ENCODE peak calls at places on chromosomes 11 and 22, in seven cellular contexts. Q is GM23248, U is PC-3, K is hepatocyte, R is GM23338, X is HCT116, V is MM.1S. P is an unnamed sample. For H3K9me2, the result is how much of the 10 kb centered on the place peaks cover.

GRCh38 chr22:49323751-49324415 is 503.8 kb downstream of the BRD1 start:
- DNase-seq in Q (no peak), U (no peak), K (no peak), R (no peak), X (no peak), V (no peak), P (no peak)

GRCh38 chr22:50313600-50313999 is 6.2 kb upstream of the PLXNB2 start:
- DNase-seq in Q (no peak), U (no peak), K (peak), R (no peak), X (no peak), V (no peak), P (peak)

GRCh38 chr11:41437006-41437405 is 22.4 kb downstream of the LRRC4C start:
- DNase-seq in Q (no peak), U (no peak), K (no peak), R (no peak), X (no peak), V (no peak), P (no peak)

GRCh38 chr22:27668828-27669797 is 132.4 kb downstream of the MN1 start:
- DNase-seq in Q (peak), U (peak), K (peak), R (peak), X (peak), V (no peak), P (no peak)

GRCh38 chr11:8403310-8403709 is 139.6 kb upstream of the LMO1 start:
- DNase-seq in Q (peak), U (peak), K (peak), R (no peak), X (no peak), V (no peak), P (no peak)

GRCh38 chr11:130531061-130531460 is 82.6 kb downstream of the ADAMTS15 start:
- DNase-seq in Q (no peak), U (no peak), K (no peak), R (no peak), X (no peak), V (no peak), P (no peak)

GRCh38 chr22:43811777-43812148 is 342 bp downstream of the EFCAB6 start:
- DNase-seq in Q (peak), U (peak), K (peak), R (peak), X (no peak), V (peak), P (no peak)

GRCh38 chr11:130874396-130874795 is 41.9 kb downstream of the SNX19 start:
- DNase-seq in Q (peak), U (no peak), K (no peak), R (no peak), X (no peak), V (no peak), P (no peak)

GRCh38 chr11:47158242-47158641 is 18.4 kb downstream of the ARFGAP2 start:
- DNase-seq in Q (no peak), U (no peak), K (no peak), R (no peak), X (no peak), V (no peak), P (no peak)

GRCh38 chr11:27592111-27592780 is 85.7 kb upstream of the LIN7C start:
- DNase-seq in Q (peak), U (no peak), K (no peak), R (no peak), X (no peak), V (no peak), P (no peak)

GRCh38 chr11:110121204-110121603 is 28.0 kb downstream of the ZC3H12C start:
- DNase-seq in Q (peak), U (peak), K (no peak), R (no peak), X (no peak), V (no peak), P (no peak)

GRCh38 chr22:43399980-43400358 is 11.8 kb upstream of the MPPED1 start:
- DNase-seq in Q (no peak), U (no peak), K (no peak), R (no peak), X (no peak), V (no peak), P (no peak)

GRCh38 chr11:3905080-3905953 is 49.9 kb downstream of the STIM1 start:
- DNase-seq in Q (peak), U (peak), K (peak), R (peak), X (peak), V (peak), P (no peak)

GRCh38 chr11:109853156-109853776 is 239.9 kb upstream of the ZC3H12C start:
- DNase-seq in Q (peak), U (peak), K (peak), R (peak), X (peak), V (peak), P (peak)

GRCh38 chr11:74434528-74434927 is 32.8 kb downstream of the KCNE3 start:
- DNase-seq in Q (no peak), U (no peak), K (no peak), R (no peak), X (no peak), V (no peak), P (no peak)

GRCh38 chr22:24995649-24996180 is 43.2 kb downstream of the KIAA1671 start:
- DNase-seq in Q (no peak), U (no peak), K (no peak), R (no peak), X (no peak), V (no peak), P (no peak)

GRCh38 chr11:129853508-129854228 is 38.0 kb downstream of the TMEM45B start:
- DNase-seq in Q (peak), U (peak), K (peak), R (peak), X (no peak), V (no peak), P (peak)

GRCh38 chr22:20413217-20414058 is 19.5 kb downstream of the ZNF74 start:
- DNase-seq in Q (no peak), U (no peak), K (no peak), R (no peak), X (no peak), V (no peak), P (no peak)

GRCh38 chr22:31488988-31489617 is 539 bp downstream of the EIF4ENIF1 start:
- DNase-seq in Q (peak), U (peak), K (peak), R (peak), X (no peak), V (peak), P (peak)

GRCh38 chr11:118899706-118900360 is 16.1 kb downstream of the CXCR5 start:
- DNase-seq in Q (no peak), U (no peak), K (no peak), R (no peak), X (no peak), V (no peak), P (no peak)
- H3K9me2 ChIP-seq in Q (under half), U (under half), K (under half), R (under half), X (under half), V (under half), P (under half)

GRCh38 chr11:121104223-121104831 is 3.3 kb downstream of the TECTA start:
- DNase-seq in Q (no peak), U (no peak), K (no peak), R (peak), X (no peak), V (no peak), P (no peak)
- H3K9me2 ChIP-seq in Q (under half), U (under half), K (under half), R (under half), X (under half), V (under half), P (under half)

GRCh38 chr11:73409431-73409830 is 33.2 kb downstream of the RELT start:
- DNase-seq in Q (no peak), U (no peak), K (no peak), R (no peak), X (no peak), V (no peak), P (no peak)
- H3K9me2 ChIP-seq in Q (under half), U (under half), K (under half), R (under half), X (under half), V (under half), P (under half)

GRCh38 chr11:36449566-36450390 is 60.3 kb downstream of the TRAF6 start:
- DNase-seq in Q (peak), U (no peak), K (no peak), R (no peak), X (no peak), V (no peak), P (peak)

GRCh38 chr11:36447947-36448346 is 62.1 kb downstream of the TRAF6 start:
- DNase-seq in Q (no peak), U (peak), K (no peak), R (no peak), X (no peak), V (no peak), P (no peak)

GRCh38 chr11:36450391-36450714 is 59.7 kb downstream of the TRAF6 start:
- DNase-seq in Q (no peak), U (no peak), K (no peak), R (no peak), X (no peak), V (no peak), P (no peak)

GRCh38 chr11:36447514-36447913 is 62.6 kb downstream of the TRAF6 start:
- DNase-seq in Q (no peak), U (peak), K (no peak), R (peak), X (no peak), V (no peak), P (no peak)

GRCh38 chr11:36446135-36446534 is 63.9 kb downstream of the TRAF6 start:
- DNase-seq in Q (no peak), U (no peak), K (no peak), R (no peak), X (no peak), V (no peak), P (no peak)
- H3K9me2 ChIP-seq in Q (under half), U (under half), K (under half), R (under half), X (under half), V (under half), P (under half)

DNA sequence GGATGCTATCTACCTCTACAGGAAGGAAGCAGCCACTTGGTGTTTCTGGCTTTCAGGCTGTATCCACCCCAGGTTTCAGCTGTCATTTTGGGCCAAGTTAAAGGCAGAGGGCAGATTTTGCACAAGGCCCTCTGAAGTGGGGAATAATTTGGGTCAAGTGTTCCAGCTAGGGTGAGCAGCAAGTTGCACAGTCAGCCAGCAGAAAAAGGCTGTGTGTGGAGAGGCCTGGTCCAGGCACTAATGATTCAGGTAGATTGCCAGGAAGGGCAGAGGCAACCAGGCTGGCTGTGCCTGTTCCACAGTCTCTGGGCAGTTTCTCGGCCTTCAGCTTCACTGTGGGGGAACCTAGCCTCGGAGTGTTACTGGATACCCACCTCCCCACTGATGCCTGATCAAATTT is 8.6 kb upstream of the ELF5 start:
- DNase-seq in Q (no peak), U (no peak), K (no peak), R (no peak), X (no peak), V (no peak), P (no peak)
- H3K9me2 ChIP-seq in Q (under half), U (under half), K (under half), R (under half), X (under half), V (under half), P (under half)

GRCh38 chr11:65503923-65504670 is 5.3 kb downstream of the MALAT1 start:
- DNase-seq in Q (peak), U (no peak), K (peak), R (no peak), X (no peak), V (peak), P (no peak)

GRCh38 chr11:65502274-65502851 is 3.5 kb downstream of the MALAT1 start:
- DNase-seq in Q (peak), U (no peak), K (no peak), R (no peak), X (no peak), V (peak), P (no peak)

GRCh38 chr11:65503606-65503922 is 4.7 kb downstream of the MALAT1 start:
- DNase-seq in Q (peak), U (no peak), K (no peak), R (no peak), X (no peak), V (no peak), P (no peak)

GRCh38 chr11:65501530-65502273 is 2.9 kb downstream of the MALAT1 start:
- DNase-seq in Q (peak), U (no peak), K (peak), R (no peak), X (no peak), V (no peak), P (peak)

DNA sequence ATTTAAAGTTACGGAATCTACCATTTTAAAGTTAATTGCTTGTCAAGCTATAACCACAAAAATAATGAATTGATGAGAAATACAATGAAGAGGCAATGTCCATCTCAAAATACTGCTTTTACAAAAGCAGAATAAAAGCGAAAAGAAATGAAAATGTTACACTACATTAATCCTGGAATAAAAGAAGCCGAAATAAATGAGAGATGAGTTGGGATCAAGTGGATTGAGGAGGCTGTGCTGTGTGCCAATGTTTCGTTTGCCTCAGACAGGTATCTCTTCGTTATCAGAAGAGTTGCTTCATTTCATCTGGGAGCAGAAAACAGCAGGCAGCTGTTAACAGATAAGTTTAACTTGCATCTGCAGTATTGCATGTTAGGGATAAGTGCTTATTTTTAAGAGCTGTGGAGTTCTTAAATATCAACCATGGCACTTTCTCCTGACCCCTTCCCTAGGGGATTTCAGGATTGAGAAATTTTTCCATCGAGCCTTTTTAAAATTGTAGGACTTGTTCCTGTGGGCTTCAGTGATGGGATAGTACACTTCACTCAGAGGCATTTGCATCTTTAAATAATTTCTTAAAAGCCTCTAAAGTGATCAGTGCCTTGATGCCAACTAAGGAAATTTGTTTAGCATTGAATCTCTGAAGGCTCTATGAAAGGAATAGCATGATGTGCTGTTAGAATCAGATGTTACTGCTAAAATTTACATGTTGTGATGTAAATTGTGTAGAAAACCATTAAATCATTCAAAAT is 4.2 kb downstream of the MALAT1 start:
- DNase-seq in Q (peak), U (no peak), K (peak), R (no peak), X (no peak), V (peak), P (peak)
- H3K9me2 ChIP-seq in Q (under half), U (under half), K (under half), R (under half), X (under half), V (under half), P (under half)

GRCh38 chr11:60841797-60842687 is at the start of gene CCDC86:
- DNase-seq in Q (peak), U (peak), K (peak), R (peak), X (peak), V (peak), P (peak)
- H3K9me2 ChIP-seq in Q (under half), U (under half), K (under half), R (under half), X (under half), V (under half), P (under half)